ENCODE peak calls at places on chromosomes 2 and 18, in eight cellular contexts. E is colonic mucosa, C is HTR-8/SVneo, D is tibial artery, Y is amygdala, Z is NCI-H1092, P is tibial nerve, I is heart right ventricle. T is an unnamed sample.

GRCh38 chr2:206442516-206442853 is 847 bp upstream of the ADAM23 start:
- DNase-seq in E (no peak), C (peak), D (no peak), Y (no peak), Z (no peak), P (no peak), I (no peak), T (no peak)

GRCh38 chr2:58046335-58046584 is 346 bp upstream of the VRK2 start:
- DNase-seq in E (no peak), C (no peak), D (no peak), Y (no peak), Z (no peak), P (no peak), I (no peak), T (no peak)

GRCh38 chr2:159454185-159454584 is 162.2 kb downstream of the BAZ2B start:
- DNase-seq in E (no peak), C (no peak), D (no peak), Y (no peak), Z (no peak), P (no peak), I (no peak), T (no peak)

GRCh38 chr2:11553661-11554429 is 20.0 kb downstream of the GREB1 start:
- DNase-seq in E (no peak), C (peak), D (no peak), Y (no peak), Z (no peak), P (no peak), I (no peak), T (peak)

GRCh38 chr18:22489694-22490093 is 72.0 kb upstream of the CTAGE1 start:
- DNase-seq in E (peak), C (no peak), D (no peak), Y (no peak), Z (no peak), P (no peak), I (no peak), T (no peak)

GRCh38 chr2:235171511-235172130 is 219.8 kb downstream of the SH3BP4 start:
- DNase-seq in E (no peak), C (peak), D (no peak), Y (no peak), Z (no peak), P (no peak), I (no peak), T (no peak)

GRCh38 chr2:60556998-60557955 is 3.8 kb upstream of the BCL11A start:
- DNase-seq in E (no peak), C (no peak), D (no peak), Y (no peak), Z (no peak), P (no peak), I (no peak), T (no peak)

GRCh38 chr18:47737956-47738355 is 192.5 kb downstream of the SMAD2 start:
- DNase-seq in E (peak), C (no peak), D (no peak), Y (no peak), Z (no peak), P (no peak), I (no peak), T (peak)

GRCh38 chr2:66509326-66509811 is 74.4 kb downstream of the MEIS1 start:
- DNase-seq in E (no peak), C (no peak), D (no peak), Y (no peak), Z (no peak), P (no peak), I (no peak), T (no peak)

GRCh38 chr2:174120346-174120745 is 128.0 kb downstream of the OLA1 start:
- DNase-seq in E (no peak), C (peak), D (no peak), Y (no peak), Z (no peak), P (no peak), I (no peak), T (no peak)

GRCh38 chr2:207558106-207558505 is 28.3 kb downstream of the CREB1 start:
- DNase-seq in E (no peak), C (peak), D (no peak), Y (no peak), Z (no peak), P (no peak), I (no peak), T (no peak)

GRCh38 chr2:71857632-71858031 is 290.0 kb downstream of the CYP26B1 start:
- DNase-seq in E (no peak), C (no peak), D (no peak), Y (no peak), Z (no peak), P (no peak), I (no peak), T (no peak)

GRCh38 chr2:46801731-46802664 is 113.6 kb downstream of the MCFD2 start:
- DNase-seq in E (no peak), C (peak), D (no peak), Y (no peak), Z (no peak), P (no peak), I (no peak), T (peak)

GRCh38 chr2:25098558-25099486 is 56.9 kb downstream of the EFR3B start:
- DNase-seq in E (no peak), C (peak), D (peak), Y (no peak), Z (no peak), P (no peak), I (peak), T (peak)

GRCh38 chr2:120825370-120826259 is 89.9 kb downstream of the GLI2 start:
- DNase-seq in E (peak), C (no peak), D (no peak), Y (peak), Z (no peak), P (peak), I (peak), T (no peak)

GRCh38 chr2:20001361-20001863 is 11.1 kb downstream of the MATN3 start:
- DNase-seq in E (no peak), C (no peak), D (no peak), Y (no peak), Z (no peak), P (no peak), I (no peak), T (no peak)

GRCh38 chr2:220334210-220334609 is 706.8 kb downstream of the SLC4A3 start:
- DNase-seq in E (no peak), C (no peak), D (no peak), Y (no peak), Z (no peak), P (no peak), I (no peak), T (no peak)

GRCh38 chr2:43774617-43775016 is 778 bp downstream of the DYNC2LI1 start:
- DNase-seq in E (no peak), C (no peak), D (no peak), Y (no peak), Z (no peak), P (no peak), I (no peak), T (no peak)

GRCh38 chr2:36659872-36660312 is 36.6 kb upstream of the VIT start:
- DNase-seq in E (no peak), C (no peak), D (no peak), Y (no peak), Z (no peak), P (no peak), I (no peak), T (no peak)

GRCh38 chr2:149169653-149170052 is 131.2 kb downstream of the LYPD6B start:
- DNase-seq in E (peak), C (no peak), D (no peak), Y (no peak), Z (no peak), P (no peak), I (no peak), T (no peak)

GRCh38 chr2:172070936-172071335 is 14.4 kb upstream of the DLX1 start:
- DNase-seq in E (no peak), C (no peak), D (no peak), Y (no peak), Z (no peak), P (no peak), I (no peak), T (no peak)

GRCh38 chr2:168392797-168393196 is 63.3 kb upstream of the CERS6 start:
- DNase-seq in E (no peak), C (no peak), D (no peak), Y (no peak), Z (no peak), P (no peak), I (no peak), T (no peak)

GRCh38 chr2:218839430-218839829 is 7.8 kb upstream of the PRKAG3 start:
- DNase-seq in E (no peak), C (no peak), D (no peak), Y (no peak), Z (no peak), P (no peak), I (no peak), T (no peak)

GRCh38 chr2:226893206-226893605 is 57.4 kb downstream of the RHBDD1 start:
- DNase-seq in E (no peak), C (no peak), D (no peak), Y (no peak), Z (no peak), P (no peak), I (no peak), T (no peak)

GRCh38 chr2:166413255-166413654 is 37.5 kb upstream of the SCN9A start:
- DNase-seq in E (no peak), C (no peak), D (no peak), Y (no peak), Z (no peak), P (no peak), I (no peak), T (no peak)

GRCh38 chr2:188813846-188814245 is 160.3 kb upstream of the COL3A1 start:
- DNase-seq in E (no peak), C (no peak), D (no peak), Y (no peak), Z (no peak), P (no peak), I (no peak), T (no peak)

GRCh38 chr18:52222211-52222610 is 117.8 kb upstream of the DCC start:
- DNase-seq in E (no peak), C (no peak), D (no peak), Y (no peak), Z (no peak), P (no peak), I (no peak), T (no peak)

GRCh38 chr2:144006139-144006538 is 513.8 kb downstream of the ZEB2 start:
- DNase-seq in E (no peak), C (no peak), D (no peak), Y (no peak), Z (no peak), P (no peak), I (no peak), T (no peak)

GRCh38 chr2:213199871-213200270 is 48.5 kb upstream of the IKZF2 start:
- DNase-seq in E (no peak), C (no peak), D (no peak), Y (no peak), Z (no peak), P (no peak), I (no peak), T (no peak)

GRCh38 chr2:174878537-174879147 is 114.4 kb upstream of the CHRNA1 start:
- DNase-seq in E (no peak), C (no peak), D (no peak), Y (no peak), Z (peak), P (no peak), I (peak), T (no peak)

GRCh38 chr2:5695641-5696350 is 3.6 kb downstream of the SOX11 start:
- DNase-seq in E (no peak), C (no peak), D (no peak), Y (no peak), Z (no peak), P (no peak), I (peak), T (no peak)

GRCh38 chr2:201933792-201934229 is 99.8 kb upstream of the FZD7 start:
- DNase-seq in E (no peak), C (no peak), D (no peak), Y (no peak), Z (no peak), P (no peak), I (no peak), T (no peak)

GRCh38 chr2:45330617-45331016 is 280.4 kb downstream of the SRBD1 start:
- DNase-seq in E (no peak), C (no peak), D (no peak), Y (no peak), Z (no peak), P (no peak), I (no peak), T (no peak)

GRCh38 chr2:166360426-166360825 is 15.3 kb downstream of the SCN9A start:
- DNase-seq in E (no peak), C (no peak), D (no peak), Y (no peak), Z (no peak), P (no peak), I (no peak), T (no peak)

GRCh38 chr2:91477731-91478672 is 2786.5 kb downstream of the RPIA start:
- DNase-seq in E (no peak), C (no peak), D (no peak), Y (no peak), Z (no peak), P (no peak), I (peak), T (peak)

GRCh38 chr2:135951071-135951583 is 34.3 kb downstream of the DARS1 start:
- DNase-seq in E (no peak), C (no peak), D (no peak), Y (no peak), Z (peak), P (no peak), I (no peak), T (no peak)

GRCh38 chr2:173544621-173545363 is 190.1 kb downstream of the CDCA7 start:
- DNase-seq in E (peak), C (no peak), D (no peak), Y (no peak), Z (no peak), P (no peak), I (no peak), T (no peak)

GRCh38 chr2:152376385-152376784 is 41.4 kb downstream of the FMNL2 start:
- DNase-seq in E (no peak), C (no peak), D (no peak), Y (no peak), Z (no peak), P (no peak), I (no peak), T (no peak)

GRCh38 chr2:241540391-241540765 is 18.2 kb upstream of the BOK start:
- DNase-seq in E (no peak), C (no peak), D (no peak), Y (no peak), Z (no peak), P (no peak), I (no peak), T (no peak)